ENCODE peak calls at places on chromosomes 2 and 18, in four cellular contexts. Z is mesendoderm, A is adrenal gland, C is upper lobe of right lung. Y is an unnamed sample.
A peak's percentile ranks its signal among the peaks of the same experiment; 100 is the strongest.

GRCh38 chr2:40451926-40452605 is at the start of gene SLC8A1:
- DNase-seq in Z (peak; percentile 46), A (no peak), C (peak; percentile 75), Y (no peak)

GRCh38 chr2:55620123-55620779 is 2.8 kb upstream of the PPP4R3B start:
- DNase-seq in Z (peak; percentile 51), A (no peak), C (no peak), Y (no peak)

GRCh38 chr2:240138275-240138984 is 2.0 kb downstream of the OTOS start:
- DNase-seq in Z (no peak), A (peak; percentile 39), C (no peak), Y (no peak)

GRCh38 chr2:34012728-34013302 is 413.7 kb upstream of the FAM98A start:
- DNase-seq in Z (peak; percentile 95), A (peak; percentile 66), C (peak; percentile 67), Y (peak; percentile 45)

GRCh38 chr2:213846856-213847255 is 562.6 kb downstream of the SPAG16 start:
- DNase-seq in Z (no peak), A (no peak), C (no peak), Y (no peak)

GRCh38 chr2:119823734-119824334 is 64.1 kb downstream of the PTPN4 start:
- DNase-seq in Z (peak; percentile 63), A (peak; percentile 62), C (no peak), Y (no peak)

GRCh38 chr2:119240311-119241204 is 16.9 kb downstream of the STEAP3 start:
- DNase-seq in Z (peak; percentile 59), A (peak; percentile 87), C (peak; percentile 79), Y (no peak)

GRCh38 chr2:232242316-232242715 is 136.2 kb upstream of the ALPP start:
- DNase-seq in Z (no peak), A (peak; percentile 27), C (no peak), Y (no peak)

GRCh38 chr2:159129807-159130206 is 156.7 kb downstream of the WDSUB1 start:
- DNase-seq in Z (no peak), A (no peak), C (no peak), Y (no peak)

GRCh38 chr2:239318790-239319189 is 82.0 kb downstream of the HDAC4 start:
- DNase-seq in Z (no peak), A (peak; percentile 59), C (no peak), Y (no peak)

GRCh38 chr2:63346441-63346840 is 241.8 kb downstream of the WDPCP start:
- DNase-seq in Z (no peak), A (no peak), C (no peak), Y (no peak)

GRCh38 chr2:186065491-186065890 is 326.9 kb downstream of the FSIP2 start:
- DNase-seq in Z (no peak), A (no peak), C (no peak), Y (no peak)

GRCh38 chr18:73119574-73119973 is 251.8 kb upstream of the NETO1 start:
- DNase-seq in Z (no peak), A (no peak), C (no peak), Y (no peak)

GRCh38 chr2:241312082-241312481 is 3.4 kb downstream of the HDLBP start:
- DNase-seq in Z (no peak), A (no peak), C (no peak), Y (no peak)

GRCh38 chr2:180474716-180475115 is 467.6 kb upstream of the CWC22 start:
- DNase-seq in Z (no peak), A (no peak), C (no peak), Y (no peak)

GRCh38 chr2:129575880-129576279 is 403.6 kb upstream of the RAB6C start:
- DNase-seq in Z (no peak), A (no peak), C (no peak), Y (no peak)

GRCh38 chr2:160062283-160063005 is at the start of gene PLA2R1:
- DNase-seq in Z (peak; percentile 78), A (peak; percentile 58), C (peak; percentile 74), Y (no peak)

GRCh38 chr2:219252900-219253752 is at the start of gene TUBA4B:
- DNase-seq in Z (peak; percentile 73), A (peak; percentile 65), C (peak; percentile 80), Y (no peak)

GRCh38 chr2:18883626-18884456 is 294.5 kb upstream of the NT5C1B start:
- DNase-seq in Z (peak; percentile 17), A (peak; percentile 68), C (no peak), Y (no peak)

GRCh38 chr2:68031546-68032160 is 31.2 kb downstream of the C1D start:
- DNase-seq in Z (peak; percentile 46), A (no peak), C (no peak), Y (no peak)

GRCh38 chr2:27689424-27689823 is 25.7 kb downstream of the SLC4A1AP start:
- DNase-seq in Z (no peak), A (no peak), C (no peak), Y (no peak)

GRCh38 chr2:110983130-110983529 is 137.6 kb upstream of the BCL2L11 start:
- DNase-seq in Z (no peak), A (no peak), C (no peak), Y (no peak)

GRCh38 chr2:62705859-62706720 is 577 bp downstream of the EHBP1 start:
- DNase-seq in Z (peak; percentile 78), A (peak; percentile 85), C (peak; percentile 85), Y (peak; percentile 5)

GRCh38 chr18:49500136-49500921 is 13.3 kb upstream of the C18orf32 start:
- DNase-seq in Z (peak; percentile 78), A (no peak), C (no peak), Y (no peak)

GRCh38 chr2:172380436-172381274 is 46.7 kb upstream of the ITGA6 start:
- DNase-seq in Z (peak; percentile 95), A (no peak), C (no peak), Y (peak; percentile 92)

DNA sequence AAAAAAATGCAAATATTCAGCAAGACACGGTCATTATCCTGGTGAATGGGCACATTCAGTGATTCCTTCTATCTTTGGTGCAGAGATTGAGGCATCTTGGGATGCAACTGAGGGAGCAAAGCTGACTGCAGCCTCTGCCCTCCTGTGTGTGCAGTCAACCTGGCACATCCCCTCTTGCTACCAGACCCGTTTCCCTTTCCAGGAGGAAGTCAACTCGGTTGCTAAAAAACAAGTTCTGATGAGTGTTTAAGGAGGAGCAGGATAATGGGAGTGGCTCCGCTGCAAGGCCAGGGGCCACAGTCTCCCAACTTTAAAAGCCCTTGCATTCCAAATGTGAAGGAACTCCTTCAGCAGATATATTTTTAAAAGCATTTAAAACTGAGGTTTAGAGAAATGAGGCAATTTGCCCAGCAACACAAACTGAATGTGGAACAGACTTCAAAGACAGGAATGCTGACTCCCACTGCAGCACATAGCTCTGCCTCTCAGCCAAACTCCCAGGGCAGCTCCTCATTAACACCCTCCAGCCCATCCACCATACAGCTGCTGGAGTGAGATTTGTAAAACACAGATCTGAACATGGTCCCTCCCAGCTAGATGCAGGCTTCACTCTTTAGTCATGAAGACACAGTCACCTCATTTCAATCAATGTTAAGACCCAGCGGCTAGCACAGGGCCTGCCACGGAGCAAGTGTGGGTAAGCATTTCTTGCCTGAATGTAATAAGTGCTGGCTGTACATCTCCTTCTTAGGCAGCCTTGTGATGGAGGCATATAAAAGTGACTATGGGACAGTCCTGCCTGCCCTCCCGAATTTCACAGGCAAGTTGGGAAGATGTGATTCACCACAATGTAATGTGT is 54.3 kb downstream of the VSNL1 start:
- DNase-seq in Z (peak; percentile 54), A (no peak), C (no peak), Y (no peak)
- H3K4me1 ChIP-seq in Z (peaks cover 4% of the 10 kb centered on the region), A (no peaks in the 10 kb centered on the region), C (no peaks in the 10 kb centered on the region), Y (peaks cover 1% of the 10 kb centered on the region)

GRCh38 chr18:21853972-21854563 is 113.5 kb downstream of the MIB1 start:
- DNase-seq in Z (no peak), A (no peak), C (no peak), Y (no peak)

GRCh38 chr18:21857871-21858270 is 117.3 kb downstream of the MIB1 start:
- DNase-seq in Z (no peak), A (no peak), C (no peak), Y (no peak)

GRCh38 chr18:21858544-21858943 is 118.0 kb downstream of the MIB1 start:
- DNase-seq in Z (no peak), A (no peak), C (no peak), Y (no peak)

GRCh38 chr18:21853020-21853419 is 112.4 kb downstream of the MIB1 start:
- DNase-seq in Z (peak; percentile 29), A (no peak), C (no peak), Y (no peak)

DNA sequence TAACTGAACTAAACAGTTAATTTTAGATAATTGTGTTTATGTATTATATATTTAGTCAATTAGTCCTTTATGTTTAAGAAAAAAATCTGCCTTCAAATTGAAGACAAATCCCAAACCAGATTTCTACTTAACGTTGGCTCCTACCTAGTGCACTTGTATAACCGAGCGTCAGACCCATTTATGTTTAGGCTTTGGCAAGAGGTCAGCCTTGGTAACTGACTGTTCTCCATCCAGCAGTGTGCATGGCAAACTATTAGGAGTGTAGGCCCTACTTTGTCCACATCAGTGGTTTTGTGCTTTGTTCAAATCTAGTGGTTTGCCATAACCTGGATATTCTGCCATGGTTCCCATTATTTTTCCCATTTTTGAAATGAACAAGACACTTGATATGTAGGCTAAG is 114.8 kb downstream of the MIB1 start:
- DNase-seq in Z (no peak), A (no peak), C (no peak), Y (no peak)
- H3K4me1 ChIP-seq in Z (no peaks in the 10 kb centered on the region), A (no peaks in the 10 kb centered on the region), C (peaks cover 7% of the 10 kb centered on the region), Y (no peaks in the 10 kb centered on the region)

DNA sequence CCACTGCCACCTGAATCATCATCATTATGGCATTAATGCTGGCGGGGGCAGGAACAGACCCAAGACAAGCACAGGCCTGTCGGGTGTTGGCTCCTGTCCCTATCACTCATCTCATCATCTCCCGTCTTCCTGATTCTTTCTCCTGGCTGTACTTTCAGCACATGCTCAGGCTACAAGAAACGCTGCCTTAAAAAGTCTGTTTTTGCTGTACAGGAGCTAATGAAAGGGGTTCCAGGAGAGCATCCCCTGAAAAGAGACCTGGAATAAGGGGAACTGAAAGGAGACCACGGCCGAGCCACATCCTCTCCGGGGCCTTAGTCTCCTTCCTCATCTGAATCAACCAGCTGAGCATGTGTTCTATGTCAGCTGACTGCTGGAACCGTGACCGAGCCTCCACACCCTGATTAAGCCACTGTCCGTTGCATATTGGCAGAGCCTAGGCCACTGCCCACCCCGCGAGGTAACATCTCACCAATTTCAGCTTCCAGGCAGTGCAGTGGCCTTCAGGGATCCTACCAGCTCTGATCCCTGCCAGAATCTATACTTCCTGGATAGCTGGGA is 62.6 kb downstream of the DNMT3A start:
- DNase-seq in Z (no peak), A (peak; percentile 91), C (no peak), Y (no peak)
- H3K4me1 ChIP-seq in Z (peaks cover 5% of the 10 kb centered on the region), A (peaks cover 35% of the 10 kb centered on the region), C (peaks cover 40% of the 10 kb centered on the region), Y (peaks cover 11% of the 10 kb centered on the region)

GRCh38 chr2:45468279-45468678 is 142.8 kb downstream of the SRBD1 start:
- DNase-seq in Z (no peak), A (no peak), C (no peak), Y (no peak)

GRCh38 chr2:45466045-45466444 is 145.0 kb downstream of the SRBD1 start:
- DNase-seq in Z (peak; percentile 80), A (no peak), C (no peak), Y (no peak)

GRCh38 chr2:45470531-45470930 is 140.5 kb downstream of the SRBD1 start:
- DNase-seq in Z (no peak), A (no peak), C (no peak), Y (no peak)

DNA sequence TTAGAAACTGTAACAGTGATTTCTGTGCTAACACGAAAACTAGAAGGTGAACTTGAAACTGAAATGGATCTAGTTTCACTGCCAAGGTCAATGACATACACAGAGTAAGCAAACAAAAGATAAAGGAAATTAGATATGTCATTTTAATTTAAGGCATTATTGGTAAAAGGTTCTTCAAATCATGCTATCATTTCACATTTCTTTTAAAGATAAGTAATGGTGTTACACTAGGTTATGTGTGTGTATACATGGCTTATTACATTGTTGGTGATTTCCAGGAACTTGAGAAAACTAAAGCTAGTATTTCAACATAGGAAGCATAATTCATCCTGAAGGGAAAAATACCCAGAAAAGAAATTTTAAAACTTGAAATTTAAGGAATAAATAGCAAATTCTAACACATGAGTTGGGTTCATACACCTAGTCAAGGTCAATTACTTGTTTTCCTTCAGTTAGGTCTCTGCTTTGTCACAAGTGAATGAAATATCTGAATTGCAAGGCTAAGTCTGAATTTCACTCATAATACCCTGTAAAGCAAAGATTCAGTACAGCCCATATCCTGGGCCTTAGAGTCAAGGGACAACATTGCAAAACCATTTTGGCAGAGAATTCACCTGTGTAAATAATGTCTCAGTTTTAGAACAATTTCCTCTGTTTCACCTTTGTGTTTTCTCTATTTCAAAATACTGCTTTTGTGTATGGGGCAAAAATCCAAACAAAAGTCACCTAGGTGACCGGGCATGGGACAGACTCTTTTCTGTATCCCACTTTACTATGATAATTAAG is 141.6 kb downstream of the SRBD1 start:
- DNase-seq in Z (no peak), A (no peak), C (no peak), Y (no peak)
- H3K4me1 ChIP-seq in Z (no peaks in the 10 kb centered on the region), A (peaks cover 18% of the 10 kb centered on the region), C (peaks cover 4% of the 10 kb centered on the region), Y (no peaks in the 10 kb centered on the region)